ENCODE peak calls at places on chromosomes 12 and 14, in nine cellular contexts. N is lower leg skin, C is psoas muscle, M is lower lobe of right lung, R is sigmoid colon, A is lung, O is Peyer's patch, X is AG04449, D is choroid plexus epithelial cell. T is an unnamed sample.
A peak's percentile ranks its signal among the peaks of the same experiment; 100 is the strongest.

GRCh38 chr12:108814462-108815211 is 42.7 kb downstream of the SSH1 start:
- DNase-seq in D (no peak), C (no peak), X (no peak), A (no peak), M (no peak), N (peak; percentile 61), O (no peak), R (no peak), T (no peak)

GRCh38 chr12:100154472-100155247 is 12.0 kb upstream of the BLTP3B start:
- DNase-seq in X (no peak), O (peak; percentile 68), D (peak; percentile 70), N (peak; percentile 31), C (peak; percentile 81), A (peak; percentile 80), M (peak; percentile 84), R (peak; percentile 77), T (no peak)

GRCh38 chr12:116849216-116849615 is 32.0 kb downstream of the HRK start:
- DNase-seq in O (no peak), A (no peak), R (no peak), C (no peak), D (no peak), M (no peak), X (no peak), N (no peak), T (no peak)

GRCh38 chr14:79703209-79703608 is 508.1 kb downstream of the DIO2 start:
- DNase-seq in M (no peak), A (no peak), N (no peak), X (no peak), O (no peak), D (no peak), R (no peak), C (no peak), T (no peak)

GRCh38 chr12:132622437-132623071 is 4.0 kb downstream of the P2RX2 start:
- DNase-seq in C (peak; percentile 47), R (no peak), A (no peak), O (no peak), D (peak; percentile 77), X (peak; percentile 46), N (no peak), M (no peak), T (no peak)

GRCh38 chr14:91078095-91078737 is 17.8 kb upstream of the RPS6KA5 start:
- DNase-seq in D (no peak), A (no peak), M (no peak), N (no peak), C (no peak), O (peak; percentile 22), R (no peak), X (no peak), T (no peak)

GRCh38 chr14:92493492-92493891 is 20.1 kb upstream of the RIN3 start:
- DNase-seq in A (no peak), X (no peak), O (no peak), C (no peak), D (no peak), M (no peak), R (no peak), N (no peak), T (no peak)

GRCh38 chr12:116524964-116525379 is 34.2 kb upstream of the MAP1LC3B2 start:
- DNase-seq in O (no peak), M (no peak), R (no peak), A (no peak), D (no peak), X (no peak), C (no peak), N (no peak), T (no peak)

GRCh38 chr12:60107992-60108391 is 512.2 kb downstream of the SLC16A7 start:
- DNase-seq in N (no peak), O (no peak), M (no peak), R (no peak), X (no peak), A (no peak), C (no peak), D (no peak), T (no peak)

GRCh38 chr14:44530482-44530881 is 23.4 kb upstream of the FSCB start:
- DNase-seq in O (no peak), A (no peak), R (no peak), X (no peak), D (no peak), C (no peak), M (no peak), N (no peak), T (no peak)

GRCh38 chr12:125639826-125640225 is 574.6 kb downstream of the AACS start:
- DNase-seq in O (no peak), R (no peak), X (no peak), C (no peak), M (no peak), A (no peak), N (no peak), D (no peak), T (no peak)

DNA sequence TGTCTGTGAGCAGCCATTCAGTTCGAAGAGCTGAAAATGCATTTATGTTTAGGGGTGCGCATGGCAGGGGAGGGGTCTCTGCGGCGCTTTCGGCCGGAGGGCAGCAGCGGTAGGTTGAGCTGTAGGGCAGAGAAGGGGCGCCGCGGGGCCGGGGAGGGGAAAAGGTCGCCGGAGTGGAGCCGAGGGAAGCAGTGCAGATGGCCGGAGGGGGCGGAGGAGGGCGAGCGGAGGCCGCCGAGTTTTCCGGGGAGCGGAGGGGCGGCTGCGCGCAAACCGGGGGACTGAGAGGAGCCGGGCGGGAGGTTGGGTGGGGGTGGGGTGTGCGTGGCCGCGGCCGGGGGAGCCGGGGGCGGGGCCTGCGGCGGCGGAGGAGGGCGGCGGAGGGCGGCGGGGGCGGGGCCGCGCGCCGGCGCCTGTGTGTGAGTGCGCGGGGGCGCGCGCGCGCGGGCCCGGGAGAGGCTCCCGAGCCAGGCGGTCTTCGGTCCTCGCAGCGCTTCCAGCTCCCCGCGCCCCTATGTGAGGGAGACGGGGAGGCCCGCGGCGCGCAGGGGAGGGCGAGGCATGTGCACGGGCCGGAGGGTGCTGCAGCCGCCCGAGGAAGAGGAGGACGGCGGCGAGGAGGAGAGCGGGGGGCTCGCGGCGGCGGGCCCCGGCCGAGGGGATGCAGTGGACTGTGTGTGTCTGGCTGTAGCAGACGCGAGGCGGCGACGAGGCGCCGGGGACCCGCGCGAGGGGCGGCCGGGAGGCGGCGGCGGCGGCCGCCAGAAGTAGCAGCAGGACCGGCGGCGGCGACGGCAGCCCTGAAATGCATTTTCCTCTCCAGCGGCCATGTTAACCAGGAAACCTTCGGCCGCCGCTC is at the start of gene DYRK2:
- DNase-seq in C (peak; percentile 90), D (peak; percentile 83), A (peak; percentile 67), N (peak; percentile 52), R (peak; percentile 90), O (peak; percentile 86), M (peak; percentile 86), X (no peak), T (no peak)
- TF ChIP-seq CTCF in C (peak; percentile 16), D (no peak), A (no peak), N (no peak), R (no peak), O (no peak), M (no peak), X (peak; percentile 9), T (no peak)

GRCh38 chr12:57160021-57160420 is 12.6 kb upstream of the LRP1-AS start:
- DNase-seq in A (no peak), N (no peak), C (no peak), D (no peak), R (no peak), O (no peak), M (no peak), X (no peak), T (no peak)

GRCh38 chr12:57160741-57161140 is 13.3 kb upstream of the LRP1-AS start:
- DNase-seq in O (no peak), M (no peak), X (no peak), C (no peak), N (no peak), R (no peak), A (no peak), D (no peak), T (no peak)

GRCh38 chr12:57159341-57159740 is 11.9 kb upstream of the LRP1-AS start:
- DNase-seq in M (no peak), D (no peak), A (no peak), N (no peak), C (no peak), O (no peak), R (peak; percentile 64), X (no peak), T (no peak)

GRCh38 chr12:57162541-57163125 is 15.2 kb upstream of the LRP1-AS start:
- DNase-seq in X (no peak), N (no peak), A (no peak), C (no peak), O (no peak), M (no peak), R (peak; percentile 63), D (no peak), T (no peak)

GRCh38 chr12:57161491-57161890 is 14.1 kb upstream of the LRP1-AS start:
- DNase-seq in D (peak; percentile 57), N (no peak), X (no peak), M (no peak), R (no peak), O (no peak), C (no peak), A (no peak), T (no peak)
- H3K4me3 ChIP-seq in D (no peak overlapping the region), N (no peak overlapping the region), X (no peak overlapping the region), M (no peak overlapping the region), R (no peak overlapping the region), O (no peak overlapping the region), C (no peak overlapping the region), A (no peak overlapping the region), T (no peak overlapping the region)

DNA sequence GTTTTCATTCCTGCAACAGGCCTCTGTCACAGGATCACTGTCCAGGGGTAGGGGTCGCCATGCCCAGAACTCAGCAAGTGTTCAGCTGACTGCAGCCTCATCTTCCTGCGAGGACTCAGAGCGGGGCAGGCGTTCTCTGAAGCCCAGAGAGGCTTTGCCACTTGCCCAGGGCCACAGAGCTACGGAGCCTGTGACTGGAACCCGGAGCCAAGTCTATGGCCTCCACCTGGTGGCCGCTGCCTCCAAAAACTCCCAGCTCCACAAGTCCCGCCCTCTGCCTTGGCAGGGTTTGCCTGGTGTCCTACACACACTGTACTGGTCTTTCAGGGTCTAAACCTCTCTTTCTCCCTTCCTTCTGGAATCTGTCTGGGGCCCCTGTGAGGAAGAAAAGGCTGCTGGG is 8.7 kb upstream of the PPP1R13B start:
- DNase-seq in R (no peak), C (no peak), N (no peak), D (no peak), M (peak; percentile 44), X (no peak), A (no peak), O (no peak), T (no peak)
- TF ChIP-seq CTCF in R (no peak), C (no peak), N (no peak), D (no peak), M (no peak), X (no peak), A (no peak), O (no peak), T (no peak)

DNA sequence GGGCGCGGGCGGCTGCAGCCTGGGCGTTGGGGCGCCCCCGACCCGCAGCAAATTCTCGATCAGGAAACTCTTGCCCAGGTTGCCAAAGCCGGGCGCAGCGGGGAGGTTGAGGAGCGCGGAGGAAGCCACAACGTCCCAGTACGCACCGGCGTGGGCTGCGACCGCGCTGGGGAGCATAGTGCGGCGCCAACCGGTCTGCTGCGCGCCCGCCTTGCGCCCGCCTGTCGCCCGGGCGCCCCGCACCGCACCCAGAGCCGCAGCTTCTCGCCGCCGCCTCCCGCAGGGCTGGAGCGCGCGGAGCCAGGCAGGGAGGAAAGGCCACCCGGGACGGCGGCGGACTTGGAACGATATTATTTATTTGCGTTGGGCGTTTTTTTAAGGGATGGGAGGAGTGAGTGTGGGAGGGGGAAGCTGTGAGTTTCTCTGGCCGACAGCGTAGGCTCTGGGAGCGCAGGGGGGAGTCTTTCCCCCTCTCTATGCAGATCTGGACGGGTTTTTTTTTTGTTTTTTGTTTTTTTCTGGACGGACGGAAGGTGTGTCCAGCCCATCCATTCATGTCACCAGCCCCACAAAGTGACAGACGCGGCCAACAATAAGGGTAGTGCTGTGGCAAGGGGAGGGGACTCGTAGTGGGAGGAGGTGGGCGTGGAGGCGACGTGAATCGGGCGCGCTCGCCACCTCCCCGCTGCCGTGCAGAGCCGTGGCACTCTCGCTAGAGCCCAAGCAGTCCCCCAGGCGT is at the start of gene DBX2:
- DNase-seq in R (no peak), O (no peak), M (peak; percentile 29), D (peak; percentile 4), A (no peak), C (peak; percentile 51), X (no peak), N (no peak), T (no peak)
- H3K4me3 ChIP-seq in R (peak within 1 kb of the TSS; percentile 44), O (peak within 1 kb of the TSS; percentile 27), M (peak within 1 kb of the TSS; percentile 17), D (peak within 1 kb of the TSS; percentile 44), A (no peak within 1 kb of the TSS), C (peak within 1 kb of the TSS; percentile 64), X (peak within 1 kb of the TSS; percentile 36), N (peak within 1 kb of the TSS; percentile 21), T (peak within 1 kb of the TSS; percentile 45)

T was measured in astrocyte of the cerebellum.